ENCODE peak calls at places on chromosomes 2 and 18, in five cellular contexts. K is HCT116, G is thoracic aorta, C is RWPE2, Z is left ventricle myocardium inferior. E is an unnamed sample.
A peak's percentile ranks its signal among the peaks of the same experiment; 100 is the strongest.

GRCh38 chr2:20165677-20166509 is 59.0 kb downstream of the SDC1 start:
- DNase-seq in K (no peak), G (no peak), C (no peak), Z (no peak), E (no peak)

GRCh38 chr2:77507657-77508056 is 14.5 kb downstream of the LRRTM4 start:
- DNase-seq in K (no peak), G (no peak), C (no peak), Z (no peak), E (no peak)

GRCh38 chr2:129224022-129224421 is 755.4 kb upstream of the RAB6C start:
- DNase-seq in K (no peak), G (no peak), C (no peak), Z (no peak), E (no peak)

GRCh38 chr18:61984293-61984692 is 91.5 kb upstream of the RNF152 start:
- DNase-seq in K (no peak), G (no peak), C (no peak), Z (no peak), E (no peak)

GRCh38 chr18:44884446-44884845 is 203.8 kb downstream of the SETBP1 start:
- DNase-seq in K (no peak), G (no peak), C (no peak), Z (no peak), E (no peak)

GRCh38 chr2:23077599-23077998 is 307.4 kb upstream of the KLHL29 start:
- DNase-seq in K (no peak), G (no peak), C (no peak), Z (no peak), E (no peak)

GRCh38 chr2:246489-247145 is 17.2 kb downstream of the SH3YL1 start:
- DNase-seq in K (peak; percentile 36), G (no peak), C (no peak), Z (no peak), E (peak; percentile 69)

GRCh38 chr18:55439036-55439435 is 149.0 kb downstream of the TCF4 start:
- DNase-seq in K (no peak), G (no peak), C (no peak), Z (no peak), E (no peak)

GRCh38 chr18:49123431-49123830 is 172.7 kb upstream of the SMAD7 start:
- DNase-seq in K (no peak), G (no peak), C (no peak), Z (no peak), E (no peak)

GRCh38 chr18:13236411-13236810 is 17.9 kb downstream of the LDLRAD4 start:
- DNase-seq in K (no peak), G (no peak), C (no peak), Z (no peak), E (no peak)

GRCh38 chr2:38731090-38731489 is 20.1 kb downstream of the SRSF7 start:
- DNase-seq in K (no peak), G (no peak), C (no peak), Z (no peak), E (no peak)

GRCh38 chr18:12288406-12288762 is 19.7 kb upstream of the TUBB6 start:
- DNase-seq in K (no peak), G (no peak), C (no peak), Z (no peak), E (no peak)

GRCh38 chr2:239870863-239871262 is 154.3 kb downstream of the NDUFA10 start:
- DNase-seq in K (no peak), G (no peak), C (no peak), Z (no peak), E (no peak)

GRCh38 chr18:77129150-77129551 is 3.4 kb downstream of the MBP start:
- DNase-seq in K (no peak), G (no peak), C (no peak), Z (no peak), E (peak; percentile 26)

GRCh38 chr2:118246726-118247125 is 158.5 kb downstream of the INSIG2 start:
- DNase-seq in K (no peak), G (no peak), C (no peak), Z (peak; percentile 45), E (no peak)

GRCh38 chr2:65031341-65032015 is 24.7 kb upstream of the CEP68 start:
- DNase-seq in K (no peak), G (no peak), C (no peak), Z (no peak), E (peak; percentile 51)

GRCh38 chr2:36071698-36072097 is 283.9 kb upstream of the CRIM1 start:
- DNase-seq in K (no peak), G (no peak), C (no peak), Z (no peak), E (no peak)

GRCh38 chr2:232689152-232689910 is 7.8 kb upstream of the GIGYF2 start:
- DNase-seq in K (no peak), G (no peak), C (no peak), Z (peak; percentile 65), E (peak; percentile 49)

GRCh38 chr18:28091197-28091596 is 85.7 kb downstream of the CDH2 start:
- DNase-seq in K (no peak), G (no peak), C (no peak), Z (no peak), E (no peak)

GRCh38 chr2:219618733-219619122 is 8.7 kb upstream of the SLC4A3 start:
- DNase-seq in K (no peak), G (no peak), C (no peak), Z (no peak), E (no peak)

GRCh38 chr2:1591978-1592907 is 152.1 kb downstream of the PXDN start:
- DNase-seq in K (peak; percentile 41), G (peak; percentile 46), C (peak; percentile 52), Z (peak; percentile 72), E (peak; percentile 74)

GRCh38 chr2:159066541-159067156 is 98.2 kb downstream of the TANC1 start:
- DNase-seq in K (no peak), G (no peak), C (no peak), Z (no peak), E (no peak)

GRCh38 chr18:61398961-61399632 is 65.9 kb downstream of the CDH20 start:
- DNase-seq in K (no peak), G (no peak), C (no peak), Z (no peak), E (no peak)

GRCh38 chr2:182652326-182652725 is 63.7 kb upstream of the DNAJC10 start:
- DNase-seq in K (no peak), G (no peak), C (no peak), Z (no peak), E (no peak)

GRCh38 chr18:34709631-34710429 is at the start of gene DTNA:
- DNase-seq in K (no peak), G (peak; percentile 31), C (no peak), Z (no peak), E (no peak)

GRCh38 chr18:31612124-31612523 is 20.4 kb downstream of the TTR start:
- DNase-seq in K (no peak), G (no peak), C (no peak), Z (no peak), E (no peak)
- H3K4me3 ChIP-seq in K (no peak overlapping the region), G (no peak overlapping the region), C (no peak overlapping the region), Z (no peak overlapping the region), E (no peak overlapping the region)

GRCh38 chr2:145961846-145962245 is 1441.9 kb upstream of the ZEB2 start:
- DNase-seq in K (no peak), G (no peak), C (no peak), Z (no peak), E (no peak)
- H3K4me1 ChIP-seq in K (no peaks in the 10 kb centered on the region), G (no peaks in the 10 kb centered on the region), C (no peaks in the 10 kb centered on the region), Z (no peaks in the 10 kb centered on the region), E (no peaks in the 10 kb centered on the region)

GRCh38 chr2:24559714-24560113 is 68.7 kb downstream of the NCOA1 start:
- DNase-seq in K (no peak), G (no peak), C (no peak), Z (no peak), E (no peak)

DNA sequence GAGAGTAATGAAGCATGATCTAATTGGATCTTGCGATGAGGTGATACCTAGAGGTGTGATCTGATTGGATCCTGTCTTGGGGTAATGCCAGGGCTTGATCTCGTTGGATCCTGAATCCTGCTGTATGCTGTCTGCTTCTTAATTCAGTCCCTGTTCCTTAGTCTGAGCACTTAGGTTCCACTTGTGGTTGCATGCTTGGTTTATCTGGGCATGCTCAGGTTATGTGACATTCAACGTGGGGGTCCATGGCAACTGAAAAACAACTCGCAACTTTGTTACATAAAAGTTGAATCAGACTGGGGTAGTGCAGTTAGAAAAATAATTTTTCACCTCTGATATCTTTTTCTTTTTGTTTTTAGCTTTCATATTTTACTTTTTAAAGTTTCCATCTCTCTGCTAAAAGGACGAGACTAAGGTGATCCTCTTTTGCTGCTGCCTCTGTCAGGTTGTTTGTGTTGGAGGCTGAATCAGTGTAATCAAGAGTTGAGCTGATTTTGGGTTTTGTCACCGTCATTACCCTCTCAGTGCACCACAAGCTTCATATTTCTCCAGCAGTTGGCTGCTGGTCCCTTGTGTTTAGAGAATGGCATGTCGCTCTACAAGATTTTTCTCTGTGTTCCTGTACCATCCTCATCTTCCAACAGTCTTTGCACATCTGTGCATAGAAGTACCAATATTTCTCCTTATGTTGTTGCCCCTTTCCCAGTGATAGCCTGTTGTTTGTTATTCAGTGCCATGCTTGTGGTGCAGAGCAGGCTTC is 67.9 kb downstream of the NCOA1 start:
- DNase-seq in K (no peak), G (no peak), C (no peak), Z (no peak), E (no peak)
- H3K4me3 ChIP-seq in K (no peak overlapping the region), G (no peak overlapping the region), C (no peak overlapping the region), Z (no peak overlapping the region), E (no peak overlapping the region)

DNA sequence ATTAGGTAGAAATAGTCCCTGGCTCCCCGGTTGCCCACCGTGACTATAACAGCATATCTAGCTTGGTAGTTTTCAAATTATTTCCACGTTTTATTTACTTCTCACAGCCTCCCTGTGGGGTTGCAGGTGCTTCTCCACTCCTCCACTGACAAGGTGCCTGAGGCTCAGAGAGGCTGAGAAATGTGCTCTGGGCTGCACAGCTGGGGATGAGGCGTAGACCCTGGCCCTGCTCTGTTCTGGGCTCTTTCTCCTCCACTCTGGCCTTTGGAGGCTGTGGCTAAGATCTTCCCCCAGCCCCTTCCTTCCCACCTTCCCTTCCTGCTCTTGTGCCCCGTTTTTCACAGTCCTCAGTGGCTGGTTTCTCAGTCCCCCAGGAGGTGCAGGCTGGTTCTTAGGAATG is 34.7 kb downstream of the HPCAL1 start:
- DNase-seq in K (no peak), G (no peak), C (no peak), Z (no peak), E (no peak)
- H3K4me1 ChIP-seq in K (peaks cover 32% of the 10 kb centered on the region), G (peaks cover 7% of the 10 kb centered on the region), C (peaks cover 12% of the 10 kb centered on the region), Z (peaks cover 15% of the 10 kb centered on the region), E (no peaks in the 10 kb centered on the region)